ENCODE peak calls at places on chromosomes 4 and X, in four cellular contexts. One of them, this sample, is unnamed.

GRCh38 chrX:12814434-12814833 is 23.2 kb downstream of the PRPS2 start:
- DNase-seq in IMR-90: peak; percentile 62
- DNase-seq in GM12878: peak; percentile 59
- DNase-seq in H1: peak; percentile 43
- DNase-seq in this sample: peak; percentile 22

GRCh38 chr4:31246856-31247255 is 526.7 kb downstream of the PCDH7 start:
- DNase-seq in IMR-90: no peak
- DNase-seq in H1: no peak
- DNase-seq in GM12878: no peak
- DNase-seq in this sample: no peak

GRCh38 chrX:26442340-26442739 is 226.4 kb downstream of the MAGEB5 start:
- DNase-seq in H1: no peak
- DNase-seq in GM12878: no peak
- DNase-seq in IMR-90: peak; percentile 26
- DNase-seq in this sample: peak; percentile 0

GRCh38 chr4:134216436-134216835 is 14.8 kb upstream of the PABPC4L start:
- DNase-seq in GM12878: no peak
- DNase-seq in IMR-90: peak; percentile 20
- DNase-seq in H1: no peak
- DNase-seq in this sample: no peak

GRCh38 chr4:66688674-66689073 is 856.6 kb downstream of the CENPC start:
- DNase-seq in GM12878: no peak
- DNase-seq in H1: no peak
- DNase-seq in IMR-90: peak; percentile 9
- DNase-seq in this sample: no peak

GRCh38 chrX:11336201-11336600 is 43.0 kb downstream of the AMELX start:
- DNase-seq in GM12878: no peak
- DNase-seq in H1: no peak
- DNase-seq in IMR-90: no peak
- DNase-seq in this sample: no peak

GRCh38 chrX:55119712-55120111 is 30.9 kb downstream of the PAGE2 start:
- DNase-seq in IMR-90: peak; percentile 3
- DNase-seq in H1: no peak
- DNase-seq in GM12878: no peak
- DNase-seq in this sample: no peak

GRCh38 chr4:6783111-6783981 is 819 bp downstream of the KIAA0232 start:
- DNase-seq in H1: peak; percentile 90
- DNase-seq in GM12878: peak; percentile 27
- DNase-seq in IMR-90: peak; percentile 79
- DNase-seq in this sample: peak; percentile 94

GRCh38 chr4:76809594-76810305 is 88.2 kb downstream of the SOWAHB start:
- DNase-seq in IMR-90: peak; percentile 53
- DNase-seq in GM12878: no peak
- DNase-seq in H1: no peak
- DNase-seq in this sample: peak; percentile 1

GRCh38 chrX:37905436-37906147 is 58.2 kb upstream of the DYNLT3 start:
- DNase-seq in GM12878: no peak
- DNase-seq in H1: peak; percentile 67
- DNase-seq in IMR-90: peak; percentile 30
- DNase-seq in this sample: peak; percentile 1

GRCh38 chr4:116702949-116703348 is 382.4 kb downstream of the TRAM1L1 start:
- DNase-seq in IMR-90: no peak
- DNase-seq in H1: no peak
- DNase-seq in GM12878: no peak
- DNase-seq in this sample: no peak

GRCh38 chr4:127782025-127782274 is 172 bp upstream of the HSPA4L start:
- DNase-seq in IMR-90: peak; percentile 81
- DNase-seq in H1: peak; percentile 91
- DNase-seq in GM12878: peak; percentile 44
- DNase-seq in this sample: peak; percentile 91

GRCh38 chrX:101691823-101692222 is 32.2 kb upstream of the ARMCX2 start:
- DNase-seq in GM12878: no peak
- DNase-seq in IMR-90: no peak
- DNase-seq in H1: no peak
- DNase-seq in this sample: no peak

GRCh38 chrX:19785647-19786046 is 101.8 kb downstream of the SH3KBP1 start:
- DNase-seq in H1: no peak
- DNase-seq in GM12878: no peak
- DNase-seq in IMR-90: no peak
- DNase-seq in this sample: no peak

GRCh38 chr4:136078971-136079370 is 1453.3 kb downstream of the PCDH18 start:
- DNase-seq in IMR-90: peak; percentile 12
- DNase-seq in GM12878: no peak
- DNase-seq in H1: no peak
- DNase-seq in this sample: no peak

GRCh38 chr4:134708026-134708425 is 506.4 kb upstream of the PABPC4L start:
- DNase-seq in H1: no peak
- DNase-seq in IMR-90: no peak
- DNase-seq in GM12878: no peak
- DNase-seq in this sample: no peak

DNA sequence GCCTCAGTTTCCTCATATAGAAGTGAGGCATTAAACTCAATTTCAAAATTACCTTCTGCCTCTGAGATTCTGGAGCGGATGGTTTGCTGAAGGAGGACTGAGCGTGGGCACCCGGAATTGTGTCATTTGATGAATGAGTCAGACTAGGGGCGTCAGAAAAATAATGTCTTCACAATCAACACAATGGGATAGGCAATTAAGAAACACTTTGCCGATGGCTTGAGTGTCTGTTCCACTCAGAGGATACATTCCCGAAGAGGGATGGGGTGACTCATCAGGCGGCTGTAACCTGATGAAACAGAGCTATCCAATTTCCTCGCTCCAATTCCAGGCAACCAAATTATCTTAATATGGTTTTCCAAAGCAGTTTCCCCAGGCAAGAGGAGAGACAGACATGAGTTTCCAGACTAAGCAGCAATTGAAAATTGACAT is 1.2 kb upstream of the CHRNA9 start:
- DNase-seq in GM12878: no peak
- DNase-seq in IMR-90: peak; percentile 76
- DNase-seq in H1: no peak
- DNase-seq in this sample: peak; percentile 17
- TF ChIP-seq CHD1 in GM12878: no peak
- TF ChIP-seq CHD1 in IMR-90: no peak
- TF ChIP-seq CHD1 in H1: no peak
- TF ChIP-seq CHD1 in this sample: no peak

DNA sequence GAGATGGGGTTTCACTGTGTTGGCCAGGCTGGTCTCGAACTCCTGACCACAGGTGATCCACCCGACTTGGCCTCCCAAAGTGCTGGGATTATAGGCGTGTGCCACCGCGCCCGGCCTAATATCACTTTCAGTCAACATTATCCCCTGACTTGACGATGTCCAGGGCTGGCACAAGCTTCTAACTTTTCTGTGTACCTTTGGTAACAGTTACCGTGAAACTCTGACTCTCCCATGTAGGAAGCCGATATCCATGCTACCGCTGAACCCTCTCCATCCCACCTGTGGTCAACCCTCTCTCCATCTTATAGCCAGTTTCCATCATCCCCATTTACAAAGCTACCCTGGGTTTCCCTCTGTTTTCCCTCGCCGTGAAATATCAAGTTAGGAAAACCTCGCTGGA is 77.5 kb downstream of the CRLF2 start:
- DNase-seq in IMR-90: no peak
- DNase-seq in H1: no peak
- DNase-seq in GM12878: no peak
- DNase-seq in this sample: no peak
- TF ChIP-seq CHD1 in IMR-90: no peak
- TF ChIP-seq CHD1 in H1: no peak
- TF ChIP-seq CHD1 in GM12878: no peak
- TF ChIP-seq CHD1 in this sample: no peak

GRCh38 chr4:101022151-101023024 is 324.9 kb downstream of the PPP3CA start:
- DNase-seq in GM12878: no peak
- DNase-seq in H1: no peak
- DNase-seq in IMR-90: peak; percentile 39
- DNase-seq in this sample: no peak

GRCh38 chr4:101028886-101029285 is 318.4 kb downstream of the PPP3CA start:
- DNase-seq in H1: no peak
- DNase-seq in IMR-90: no peak
- DNase-seq in GM12878: no peak
- DNase-seq in this sample: no peak

GRCh38 chr4:101020956-101021355 is 326.4 kb downstream of the PPP3CA start:
- DNase-seq in GM12878: peak; percentile 53
- DNase-seq in IMR-90: peak; percentile 75
- DNase-seq in H1: no peak
- DNase-seq in this sample: no peak

GRCh38 chr4:101027721-101028120 is 319.6 kb downstream of the PPP3CA start:
- DNase-seq in IMR-90: no peak
- DNase-seq in H1: no peak
- DNase-seq in GM12878: no peak
- DNase-seq in this sample: no peak

DNA sequence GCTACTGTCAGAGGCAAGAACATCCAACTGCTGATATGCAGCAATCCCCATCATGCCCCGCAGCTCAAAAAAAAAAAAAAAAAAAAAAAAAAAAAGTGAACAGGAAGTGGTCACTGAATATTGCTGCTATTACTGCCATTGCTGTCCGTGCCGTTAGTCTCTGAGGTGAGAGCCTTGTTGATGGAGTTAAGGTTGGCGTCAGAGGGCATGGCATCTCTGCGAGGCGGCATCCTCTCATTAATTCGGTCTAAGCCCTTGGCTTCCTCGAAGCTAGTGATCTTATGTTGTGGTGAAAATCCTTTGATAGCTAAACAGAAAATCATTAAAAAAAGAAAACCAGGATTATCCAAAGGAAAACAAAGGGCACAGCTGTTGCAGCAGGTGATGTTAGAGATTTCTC is 321.6 kb downstream of the PPP3CA start:
- DNase-seq in IMR-90: no peak
- DNase-seq in GM12878: no peak
- DNase-seq in H1: no peak
- DNase-seq in this sample: no peak
- TF ChIP-seq CHD1 in IMR-90: no peak
- TF ChIP-seq CHD1 in GM12878: no peak
- TF ChIP-seq CHD1 in H1: no peak
- TF ChIP-seq CHD1 in this sample: no peak

GRCh38 chr4:113461281-113461680 is 300.3 kb downstream of the CAMK2D start:
- DNase-seq in GM12878: no peak
- DNase-seq in H1: no peak
- DNase-seq in IMR-90: no peak
- DNase-seq in this sample: no peak

GRCh38 chr4:113452868-113453620 is 308.5 kb downstream of the CAMK2D start:
- DNase-seq in H1: no peak
- DNase-seq in GM12878: no peak
- DNase-seq in IMR-90: peak; percentile 79
- DNase-seq in this sample: no peak

GRCh38 chr4:113455081-113455480 is 306.5 kb downstream of the CAMK2D start:
- DNase-seq in H1: no peak
- DNase-seq in GM12878: no peak
- DNase-seq in IMR-90: no peak
- DNase-seq in this sample: no peak

GRCh38 chr4:113462286-113462685 is 299.3 kb downstream of the CAMK2D start:
- DNase-seq in GM12878: no peak
- DNase-seq in H1: no peak
- DNase-seq in IMR-90: no peak
- DNase-seq in this sample: no peak

GRCh38 chr4:113457886-113458285 is 303.7 kb downstream of the CAMK2D start:
- DNase-seq in H1: no peak
- DNase-seq in GM12878: no peak
- DNase-seq in IMR-90: peak; percentile 65
- DNase-seq in this sample: no peak
- TF ChIP-seq CHD1 in H1: no peak
- TF ChIP-seq CHD1 in GM12878: no peak
- TF ChIP-seq CHD1 in IMR-90: no peak
- TF ChIP-seq CHD1 in this sample: no peak

This sample was measured in K562.